ENCODE peak calls at places on chromosomes 13 and 19, in nine cellular contexts. A is Caco-2, O is progenitor cell of endocrine pancreas, D is IMR-90, Q is endothelial cell, M is AG09309, B is cardiac muscle cell, F is GM10248, E is ascending aorta. V is an unnamed sample.

GRCh38 chr13:112836940-112837339 is 132.1 kb upstream of the MCF2L start:
- DNase-seq in Q (no peak), A (no peak), M (no peak), E (no peak), F (no peak), D (no peak), O (no peak), B (no peak), V (no peak)

GRCh38 chr19:17306285-17306714 is 628 bp downstream of the MRPL34 start:
- DNase-seq in O (no peak), M (no peak), E (no peak), D (no peak), F (no peak), B (peak), Q (no peak), A (no peak), V (no peak)

GRCh38 chr13:51770681-51771417 is 33.1 kb downstream of the DHRS12 start:
- DNase-seq in O (no peak), A (no peak), D (no peak), Q (no peak), M (no peak), F (no peak), E (no peak), B (no peak), V (no peak)

GRCh38 chr19:44925114-44925891 is 10.9 kb downstream of the APOC1 start:
- DNase-seq in O (no peak), F (no peak), E (peak), Q (no peak), M (peak), B (no peak), D (peak), A (no peak), V (no peak)

GRCh38 chr13:36157475-36157874 is 26.3 kb upstream of the DCLK1 start:
- DNase-seq in F (no peak), D (no peak), O (no peak), E (no peak), B (no peak), A (no peak), Q (no peak), M (no peak), V (no peak)

GRCh38 chr13:46712524-46712923 is 84.4 kb downstream of the ESD start:
- DNase-seq in D (no peak), Q (no peak), A (no peak), B (no peak), F (no peak), O (no peak), M (no peak), E (no peak), V (no peak)

GRCh38 chr19:49911381-49912145 is 14.9 kb upstream of the IL4I1 start:
- DNase-seq in F (peak), M (no peak), B (no peak), Q (no peak), O (no peak), E (no peak), A (no peak), D (peak), V (peak)

GRCh38 chr19:16262618-16263017 is 62.0 kb upstream of the KLF2 start:
- DNase-seq in O (no peak), A (peak), F (no peak), B (peak), M (no peak), D (no peak), Q (no peak), E (no peak), V (no peak)

GRCh38 chr19:54959840-54960239 is 6.3 kb upstream of the NLRP2 start:
- DNase-seq in Q (no peak), F (peak), A (no peak), E (no peak), O (no peak), M (no peak), B (no peak), D (no peak), V (peak)

GRCh38 chr19:13963603-13964105 is 11.3 kb downstream of the DCAF15 start:
- DNase-seq in A (no peak), M (no peak), O (no peak), B (no peak), F (no peak), Q (no peak), D (no peak), E (no peak), V (no peak)

GRCh38 chr19:23956051-23956450 is 41.4 kb downstream of the ZNF726 start:
- DNase-seq in D (no peak), M (no peak), F (no peak), O (no peak), A (no peak), B (no peak), E (no peak), Q (no peak), V (no peak)

GRCh38 chr13:44697058-44697457 is 120.9 kb upstream of the TSC22D1 start:
- DNase-seq in O (no peak), D (no peak), B (no peak), E (no peak), A (no peak), M (no peak), F (no peak), Q (no peak), V (no peak)

GRCh38 chr13:59300347-59301165 is 863.2 kb downstream of the DIAPH3 start:
- DNase-seq in Q (no peak), F (no peak), M (no peak), A (no peak), E (no peak), B (no peak), O (no peak), D (no peak), V (no peak)

GRCh38 chr13:82758056-82758455 is 1124.2 kb downstream of the SLITRK1 start:
- DNase-seq in B (peak), Q (no peak), F (peak), A (peak), D (peak), O (no peak), M (no peak), E (no peak), V (peak)

GRCh38 chr19:41515054-41515652 is 60.8 kb upstream of the CEACAM21 start:
- DNase-seq in Q (no peak), M (no peak), B (no peak), A (no peak), O (no peak), D (no peak), E (no peak), F (no peak), V (no peak)

GRCh38 chr13:33263484-33263883 is 22.1 kb downstream of the STARD13 start:
- DNase-seq in F (no peak), A (no peak), Q (no peak), D (no peak), E (no peak), M (no peak), B (no peak), O (no peak), V (no peak)

GRCh38 chr19:18858906-18859646 is 27.3 kb downstream of the UPF1 start:
- DNase-seq in B (no peak), M (no peak), A (no peak), Q (no peak), D (no peak), E (no peak), O (no peak), F (no peak), V (no peak)

GRCh38 chr13:67139551-67139950 is 90.6 kb downstream of the PCDH9 start:
- DNase-seq in D (no peak), B (no peak), O (no peak), M (no peak), E (no peak), Q (no peak), A (no peak), F (no peak), V (no peak)

GRCh38 chr19:58218899-58219298 is 9.8 kb upstream of the ZNF544 start:
- DNase-seq in Q (peak), O (no peak), E (no peak), F (no peak), B (peak), A (peak), M (no peak), D (no peak), V (no peak)
- TF ChIP-seq CTCF in Q (peak), O (no peak), E (no peak), F (peak), B (peak), A (no peak), M (no peak), D (no peak), V (no peak)

DNA sequence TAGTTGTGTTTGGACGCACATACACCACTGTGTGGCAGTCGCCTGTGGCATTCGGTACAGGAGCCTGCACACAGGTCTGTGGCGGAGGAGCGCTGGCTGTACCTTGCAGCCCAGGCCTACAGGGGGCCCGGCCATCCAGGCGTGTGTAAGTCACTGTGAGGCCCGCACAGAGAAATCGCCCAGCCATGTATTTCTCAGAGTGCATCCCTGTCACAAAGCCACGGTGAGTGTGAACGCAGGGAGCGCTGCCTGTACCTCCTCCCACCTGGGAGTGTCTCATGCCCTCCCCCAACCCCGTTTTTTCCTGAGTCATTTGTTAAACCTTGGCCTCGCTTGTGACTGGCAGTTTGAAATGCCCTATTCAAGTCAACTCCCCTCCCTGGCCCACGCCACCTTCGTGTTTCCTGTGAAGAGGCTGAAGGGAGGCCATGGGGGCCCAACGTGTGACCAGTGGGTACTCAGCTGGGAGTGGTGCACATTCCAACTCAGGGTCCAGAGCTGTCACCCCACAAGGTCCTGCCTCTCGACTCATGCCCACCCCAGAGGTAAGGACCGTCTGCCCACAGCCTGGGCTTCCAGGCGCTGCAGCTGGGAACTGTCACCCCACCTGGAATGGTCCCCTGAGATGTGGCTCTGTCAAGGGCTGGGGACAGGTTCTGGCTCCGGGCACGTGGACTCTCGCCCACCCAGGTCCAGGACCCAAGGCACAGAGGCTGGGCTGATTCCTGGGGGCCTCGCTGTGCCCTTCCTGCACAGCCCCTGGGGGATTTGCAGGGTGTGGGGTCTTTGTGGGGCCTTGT is 11.6 kb upstream of the RASA3 start:
- DNase-seq in A (peak), F (peak), E (no peak), D (no peak), Q (peak), M (no peak), O (no peak), B (peak), V (peak)
- TF ChIP-seq CTCF in A (peak), F (peak), E (no peak), D (no peak), Q (no peak), M (no peak), O (peak), B (peak), V (peak)

GRCh38 chr19:46515879-46516350 is 20.2 kb upstream of the PNMA8B start:
- DNase-seq in M (no peak), E (no peak), D (peak), Q (no peak), A (peak), F (peak), B (peak), O (no peak), V (peak)

GRCh38 chr19:46517471-46517870 is 21.8 kb upstream of the PNMA8B start:
- DNase-seq in M (no peak), O (no peak), E (no peak), Q (no peak), D (no peak), F (no peak), B (no peak), A (no peak), V (no peak)

GRCh38 chr19:46520616-46521015 is 24.9 kb upstream of the PNMA8B start:
- DNase-seq in B (no peak), O (no peak), M (no peak), Q (no peak), D (no peak), A (no peak), F (no peak), E (no peak), V (no peak)

GRCh38 chr19:46524272-46524671 is 28.6 kb upstream of the PNMA8B start:
- DNase-seq in A (no peak), F (no peak), Q (no peak), M (no peak), B (no peak), E (no peak), D (no peak), O (no peak), V (no peak)

GRCh38 chr19:46521241-46521640 is 25.6 kb upstream of the PNMA8B start:
- DNase-seq in B (no peak), E (no peak), Q (no peak), O (no peak), M (no peak), D (no peak), A (no peak), F (no peak), V (no peak)
- TF ChIP-seq CTCF in B (no peak), E (no peak), Q (no peak), O (no peak), M (no peak), D (no peak), A (no peak), F (no peak), V (no peak)

GRCh38 chr19:5823579-5824281 is 15.8 kb downstream of the FUT6 start:
- DNase-seq in D (no peak), Q (no peak), A (peak), F (no peak), B (no peak), O (no peak), E (no peak), M (no peak), V (no peak)
- TF ChIP-seq CTCF in D (peak), Q (no peak), A (peak), F (no peak), B (no peak), O (no peak), E (no peak), M (peak), V (no peak)

GRCh38 chr19:32287811-32288227 is 57.6 kb upstream of the ZNF507 start:
- DNase-seq in M (peak), D (peak), Q (peak), F (no peak), B (peak), E (no peak), O (peak), A (peak), V (no peak)
- TF ChIP-seq CTCF in M (peak), D (peak), Q (no peak), F (peak), B (peak), E (no peak), O (peak), A (peak), V (no peak)

V was measured in GM20000.